ENCODE peak calls at places on chromosome 22, in six cellular contexts. I is stimulated activated CD8-positive, alpha-beta memory T cell treated with anti-CD3 and anti-CD28 coated beads, Interleukin-15, amount 100 ng/mL, for 4 hours; G is C1 segment of cervical spinal cord; E is RKO; S is neural progenitor cell; H is HT1080. Q is an unnamed sample.

GRCh38 chr22:49437356-49437755 is 390.3 kb downstream of the BRD1 start:
- DNase-seq in I (no peak), G (no peak), E (no peak), S (no peak), H (no peak), Q (no peak)

GRCh38 chr22:21632237-21632895 is at the start of gene CCDC116:
- DNase-seq in I (peak), G (no peak), E (peak), S (peak), H (peak), Q (no peak)

GRCh38 chr22:49352361-49353169 is 475.1 kb downstream of the BRD1 start:
- DNase-seq in I (no peak), G (no peak), E (no peak), S (no peak), H (no peak), Q (no peak)

GRCh38 chr22:43515411-43515810 is 103.6 kb downstream of the MPPED1 start:
- DNase-seq in I (no peak), G (no peak), E (no peak), S (no peak), H (no peak), Q (no peak)

GRCh38 chr22:42308887-42309468 is 38.5 kb upstream of the TCF20 start:
- DNase-seq in I (no peak), G (no peak), E (no peak), S (no peak), H (no peak), Q (no peak)

GRCh38 chr22:29780781-29781676 is 13.9 kb downstream of the UQCR10 start:
- DNase-seq in I (no peak), G (no peak), E (peak), S (no peak), H (peak), Q (peak)

GRCh38 chr22:40128989-40129388 is 48.7 kb upstream of the TNRC6B start:
- DNase-seq in I (peak), G (no peak), E (no peak), S (no peak), H (no peak), Q (no peak)

GRCh38 chr22:46575915-46576555 is 38.6 kb upstream of the CELSR1 start:
- DNase-seq in I (no peak), G (no peak), E (no peak), S (peak), H (no peak), Q (no peak)

GRCh38 chr22:35589071-35589735 is 27.9 kb downstream of the MB start:
- DNase-seq in I (no peak), G (no peak), E (peak), S (no peak), H (peak), Q (peak)

GRCh38 chr22:50599816-50600454 is 658 bp upstream of the MAPK8IP2 start:
- DNase-seq in I (no peak), G (no peak), E (peak), S (peak), H (no peak), Q (peak)

Q was measured in choroid plexus epithelial cell.